ENCODE peak calls at places on chromosomes 2 and 18, in eight cellular contexts. One of them, this sample, is unnamed.

GRCh38 chr2:189679224-189679623 is 4.8 kb downstream of the ANKAR start:
- DNase-seq in heart left ventricle: no peak
- DNase-seq in thoracic aorta: no peak
- DNase-seq in CD4-positive, alpha-beta T cell: no peak
- DNase-seq in esophagus muscularis mucosa: no peak
- DNase-seq in IMR-90: peak
- DNase-seq in endothelial cell: no peak
- DNase-seq in HFFc6: no peak
- DNase-seq in this sample: no peak

GRCh38 chr2:172702451-172702850 is 33.2 kb upstream of the RAPGEF4 start:
- DNase-seq in thoracic aorta: no peak
- DNase-seq in IMR-90: no peak
- DNase-seq in heart left ventricle: no peak
- DNase-seq in esophagus muscularis mucosa: no peak
- DNase-seq in CD4-positive, alpha-beta T cell: no peak
- DNase-seq in endothelial cell: no peak
- DNase-seq in HFFc6: no peak
- DNase-seq in this sample: no peak

GRCh38 chr2:236205867-236206645 is 37.9 kb upstream of the GBX2 start:
- DNase-seq in heart left ventricle: no peak
- DNase-seq in esophagus muscularis mucosa: no peak
- DNase-seq in CD4-positive, alpha-beta T cell: no peak
- DNase-seq in thoracic aorta: no peak
- DNase-seq in IMR-90: no peak
- DNase-seq in endothelial cell: no peak
- DNase-seq in HFFc6: no peak
- DNase-seq in this sample: no peak

GRCh38 chr18:45291616-45292612 is 323.4 kb upstream of the SLC14A2 start:
- DNase-seq in HFFc6: no peak
- DNase-seq in esophagus muscularis mucosa: no peak
- DNase-seq in heart left ventricle: no peak
- DNase-seq in IMR-90: no peak
- DNase-seq in endothelial cell: no peak
- DNase-seq in CD4-positive, alpha-beta T cell: no peak
- DNase-seq in thoracic aorta: no peak
- DNase-seq in this sample: no peak

GRCh38 chr18:46324556-46324955 is 220.4 kb downstream of the HAUS1 start:
- DNase-seq in endothelial cell: no peak
- DNase-seq in IMR-90: peak
- DNase-seq in CD4-positive, alpha-beta T cell: no peak
- DNase-seq in heart left ventricle: no peak
- DNase-seq in HFFc6: peak
- DNase-seq in thoracic aorta: no peak
- DNase-seq in esophagus muscularis mucosa: no peak
- DNase-seq in this sample: no peak

GRCh38 chr2:217166241-217166640 is 306.4 kb upstream of the TNP1 start:
- DNase-seq in IMR-90: peak
- DNase-seq in heart left ventricle: no peak
- DNase-seq in CD4-positive, alpha-beta T cell: no peak
- DNase-seq in endothelial cell: peak
- DNase-seq in HFFc6: peak
- DNase-seq in esophagus muscularis mucosa: peak
- DNase-seq in thoracic aorta: no peak
- DNase-seq in this sample: no peak

GRCh38 chr2:138115664-138116063 is 151.4 kb downstream of the HNMT start:
- DNase-seq in esophagus muscularis mucosa: no peak
- DNase-seq in HFFc6: no peak
- DNase-seq in IMR-90: no peak
- DNase-seq in CD4-positive, alpha-beta T cell: no peak
- DNase-seq in thoracic aorta: no peak
- DNase-seq in endothelial cell: no peak
- DNase-seq in heart left ventricle: no peak
- DNase-seq in this sample: no peak

GRCh38 chr18:58785171-58785805 is 79.4 kb upstream of the ZNF532 start:
- DNase-seq in esophagus muscularis mucosa: no peak
- DNase-seq in endothelial cell: no peak
- DNase-seq in IMR-90: peak
- DNase-seq in thoracic aorta: peak
- DNase-seq in HFFc6: peak
- DNase-seq in CD4-positive, alpha-beta T cell: no peak
- DNase-seq in heart left ventricle: no peak
- DNase-seq in this sample: no peak

GRCh38 chr2:100107911-100108647 is 34.3 kb downstream of the AFF3 start:
- DNase-seq in heart left ventricle: no peak
- DNase-seq in HFFc6: no peak
- DNase-seq in thoracic aorta: no peak
- DNase-seq in endothelial cell: no peak
- DNase-seq in CD4-positive, alpha-beta T cell: no peak
- DNase-seq in IMR-90: no peak
- DNase-seq in esophagus muscularis mucosa: peak
- DNase-seq in this sample: no peak

GRCh38 chr2:10584843-10585475 is 104.8 kb downstream of the NOL10 start:
- DNase-seq in endothelial cell: no peak
- DNase-seq in HFFc6: peak
- DNase-seq in CD4-positive, alpha-beta T cell: no peak
- DNase-seq in thoracic aorta: no peak
- DNase-seq in IMR-90: peak
- DNase-seq in heart left ventricle: no peak
- DNase-seq in esophagus muscularis mucosa: no peak
- DNase-seq in this sample: no peak

GRCh38 chr2:44296653-44297052 is 21.4 kb downstream of the SLC3A1 start:
- DNase-seq in CD4-positive, alpha-beta T cell: no peak
- DNase-seq in heart left ventricle: no peak
- DNase-seq in esophagus muscularis mucosa: no peak
- DNase-seq in endothelial cell: no peak
- DNase-seq in thoracic aorta: no peak
- DNase-seq in IMR-90: no peak
- DNase-seq in HFFc6: no peak
- DNase-seq in this sample: no peak

DNA sequence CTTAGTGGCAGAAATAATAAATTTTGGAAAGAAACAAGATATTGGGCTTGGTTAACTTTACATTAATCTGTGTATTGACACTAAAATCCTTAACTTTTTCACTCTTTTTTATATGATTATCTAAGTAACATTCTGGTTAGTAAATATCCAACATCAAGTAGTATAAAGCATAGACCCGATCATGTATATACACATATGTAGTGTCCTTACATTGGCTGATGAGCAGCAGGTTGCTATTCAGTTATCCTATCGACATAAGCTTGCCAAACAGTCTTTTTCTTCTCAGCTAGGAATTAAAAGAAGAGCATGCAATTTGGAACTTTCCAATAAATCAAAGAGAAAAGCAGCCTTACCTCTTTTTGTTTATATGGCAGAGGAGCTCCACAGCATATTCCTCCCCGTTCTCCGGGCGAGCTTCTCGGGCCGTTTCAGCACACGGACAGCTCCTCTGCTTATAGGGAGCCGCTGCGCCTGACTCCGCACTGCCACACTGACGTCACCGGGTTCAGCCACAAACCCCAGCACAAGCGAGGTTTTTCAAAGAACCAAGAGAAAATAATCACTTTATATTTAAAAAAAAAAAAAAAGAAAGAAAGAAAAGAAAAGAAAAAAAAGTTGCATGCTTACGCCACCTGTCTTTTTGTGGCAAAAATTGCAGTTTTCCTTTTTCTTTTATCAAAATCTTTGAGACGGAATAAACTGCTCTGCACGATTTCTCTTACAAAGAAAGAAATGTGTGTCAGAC is at the start of gene SCG2:
- DNase-seq in esophagus muscularis mucosa: no peak
- DNase-seq in HFFc6: peak
- DNase-seq in thoracic aorta: peak
- DNase-seq in endothelial cell: peak
- DNase-seq in heart left ventricle: peak
- DNase-seq in CD4-positive, alpha-beta T cell: no peak
- DNase-seq in IMR-90: peak
- DNase-seq in this sample: no peak
- TF ChIP-seq CTCF in esophagus muscularis mucosa: peak
- TF ChIP-seq CTCF in HFFc6: peak
- TF ChIP-seq CTCF in thoracic aorta: no peak
- TF ChIP-seq CTCF in endothelial cell: peak
- TF ChIP-seq CTCF in heart left ventricle: peak
- TF ChIP-seq CTCF in CD4-positive, alpha-beta T cell: no peak
- TF ChIP-seq CTCF in IMR-90: peak
- TF ChIP-seq CTCF in this sample: peak

GRCh38 chr2:178211460-178211859 is 17.1 kb downstream of the OSBPL6 start:
- DNase-seq in CD4-positive, alpha-beta T cell: no peak
- DNase-seq in IMR-90: no peak
- DNase-seq in heart left ventricle: no peak
- DNase-seq in HFFc6: no peak
- DNase-seq in thoracic aorta: no peak
- DNase-seq in esophagus muscularis mucosa: no peak
- DNase-seq in endothelial cell: no peak
- DNase-seq in this sample: no peak

GRCh38 chr2:178211943-178212342 is 17.6 kb downstream of the OSBPL6 start:
- DNase-seq in HFFc6: no peak
- DNase-seq in CD4-positive, alpha-beta T cell: no peak
- DNase-seq in endothelial cell: no peak
- DNase-seq in IMR-90: no peak
- DNase-seq in thoracic aorta: no peak
- DNase-seq in esophagus muscularis mucosa: peak
- DNase-seq in heart left ventricle: no peak
- DNase-seq in this sample: no peak

GRCh38 chr2:178208336-178208735 is 14.0 kb downstream of the OSBPL6 start:
- DNase-seq in IMR-90: no peak
- DNase-seq in HFFc6: no peak
- DNase-seq in endothelial cell: no peak
- DNase-seq in CD4-positive, alpha-beta T cell: no peak
- DNase-seq in heart left ventricle: no peak
- DNase-seq in thoracic aorta: no peak
- DNase-seq in esophagus muscularis mucosa: no peak
- DNase-seq in this sample: no peak

GRCh38 chr2:178205853-178206516 is 11.7 kb downstream of the OSBPL6 start:
- DNase-seq in endothelial cell: no peak
- DNase-seq in thoracic aorta: no peak
- DNase-seq in heart left ventricle: no peak
- DNase-seq in CD4-positive, alpha-beta T cell: no peak
- DNase-seq in HFFc6: peak
- DNase-seq in IMR-90: peak
- DNase-seq in esophagus muscularis mucosa: no peak
- DNase-seq in this sample: no peak

GRCh38 chr2:178208817-178209216 is 14.5 kb downstream of the OSBPL6 start:
- DNase-seq in HFFc6: no peak
- DNase-seq in IMR-90: peak
- DNase-seq in thoracic aorta: no peak
- DNase-seq in CD4-positive, alpha-beta T cell: no peak
- DNase-seq in endothelial cell: no peak
- DNase-seq in esophagus muscularis mucosa: no peak
- DNase-seq in heart left ventricle: no peak
- DNase-seq in this sample: no peak
- TF ChIP-seq CTCF in HFFc6: peak
- TF ChIP-seq CTCF in IMR-90: peak
- TF ChIP-seq CTCF in thoracic aorta: no peak
- TF ChIP-seq CTCF in CD4-positive, alpha-beta T cell: no peak
- TF ChIP-seq CTCF in endothelial cell: no peak
- TF ChIP-seq CTCF in esophagus muscularis mucosa: peak
- TF ChIP-seq CTCF in heart left ventricle: peak
- TF ChIP-seq CTCF in this sample: peak

GRCh38 chr2:65432227-65433190 is at the start of gene SPRED2:
- DNase-seq in esophagus muscularis mucosa: peak
- DNase-seq in IMR-90: peak
- DNase-seq in heart left ventricle: peak
- DNase-seq in CD4-positive, alpha-beta T cell: peak
- DNase-seq in endothelial cell: peak
- DNase-seq in HFFc6: peak
- DNase-seq in thoracic aorta: peak
- DNase-seq in this sample: peak
- TF ChIP-seq CTCF in esophagus muscularis mucosa: no peak
- TF ChIP-seq CTCF in IMR-90: peak
- TF ChIP-seq CTCF in heart left ventricle: peak
- TF ChIP-seq CTCF in CD4-positive, alpha-beta T cell: no peak
- TF ChIP-seq CTCF in endothelial cell: no peak
- TF ChIP-seq CTCF in HFFc6: peak
- TF ChIP-seq CTCF in thoracic aorta: peak
- TF ChIP-seq CTCF in this sample: no peak

GRCh38 chr18:27014841-27015240 is 149.3 kb upstream of the AQP4 start:
- DNase-seq in endothelial cell: no peak
- DNase-seq in heart left ventricle: no peak
- DNase-seq in CD4-positive, alpha-beta T cell: no peak
- DNase-seq in IMR-90: no peak
- DNase-seq in thoracic aorta: no peak
- DNase-seq in HFFc6: no peak
- DNase-seq in esophagus muscularis mucosa: no peak
- DNase-seq in this sample: no peak

GRCh38 chr18:27017901-27018500 is 152.5 kb upstream of the AQP4 start:
- DNase-seq in endothelial cell: no peak
- DNase-seq in esophagus muscularis mucosa: no peak
- DNase-seq in heart left ventricle: no peak
- DNase-seq in HFFc6: no peak
- DNase-seq in CD4-positive, alpha-beta T cell: no peak
- DNase-seq in IMR-90: no peak
- DNase-seq in thoracic aorta: no peak
- DNase-seq in this sample: no peak
- TF ChIP-seq CTCF in endothelial cell: peak
- TF ChIP-seq CTCF in esophagus muscularis mucosa: peak
- TF ChIP-seq CTCF in heart left ventricle: peak
- TF ChIP-seq CTCF in HFFc6: peak
- TF ChIP-seq CTCF in CD4-positive, alpha-beta T cell: no peak
- TF ChIP-seq CTCF in IMR-90: peak
- TF ChIP-seq CTCF in thoracic aorta: no peak
- TF ChIP-seq CTCF in this sample: peak

GRCh38 chr2:232537079-232537478 is 2.4 kb upstream of the CHRNG start:
- DNase-seq in heart left ventricle: no peak
- DNase-seq in HFFc6: no peak
- DNase-seq in CD4-positive, alpha-beta T cell: no peak
- DNase-seq in thoracic aorta: no peak
- DNase-seq in esophagus muscularis mucosa: no peak
- DNase-seq in endothelial cell: peak
- DNase-seq in IMR-90: no peak
- DNase-seq in this sample: no peak
- TF ChIP-seq CTCF in heart left ventricle: no peak
- TF ChIP-seq CTCF in HFFc6: peak
- TF ChIP-seq CTCF in CD4-positive, alpha-beta T cell: no peak
- TF ChIP-seq CTCF in thoracic aorta: no peak
- TF ChIP-seq CTCF in esophagus muscularis mucosa: no peak
- TF ChIP-seq CTCF in endothelial cell: peak
- TF ChIP-seq CTCF in IMR-90: peak
- TF ChIP-seq CTCF in this sample: peak

DNA sequence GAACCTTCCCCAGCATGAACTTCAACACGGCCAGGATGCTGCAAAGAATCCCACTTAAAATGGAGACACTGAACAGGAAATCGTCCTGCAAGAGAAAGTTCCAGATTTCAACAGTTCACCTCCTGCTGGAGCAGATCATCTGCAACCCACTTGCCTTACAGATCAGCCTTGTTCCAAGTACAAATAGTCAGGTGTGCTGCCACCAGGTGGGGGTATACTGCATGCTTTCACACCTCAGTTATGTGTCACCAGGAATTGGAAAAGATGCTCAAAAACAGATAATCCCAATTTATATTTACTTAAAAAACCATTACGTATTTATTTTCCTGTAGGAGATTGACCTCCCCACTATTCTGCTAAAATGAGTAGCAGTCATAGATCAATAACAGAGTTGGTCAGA is 212.3 kb downstream of the MGAT5 start:
- DNase-seq in HFFc6: no peak
- DNase-seq in CD4-positive, alpha-beta T cell: no peak
- DNase-seq in thoracic aorta: no peak
- DNase-seq in esophagus muscularis mucosa: no peak
- DNase-seq in endothelial cell: peak
- DNase-seq in heart left ventricle: peak
- DNase-seq in IMR-90: no peak
- DNase-seq in this sample: no peak
- TF ChIP-seq CTCF in HFFc6: peak
- TF ChIP-seq CTCF in CD4-positive, alpha-beta T cell: peak
- TF ChIP-seq CTCF in thoracic aorta: no peak
- TF ChIP-seq CTCF in esophagus muscularis mucosa: no peak
- TF ChIP-seq CTCF in endothelial cell: peak
- TF ChIP-seq CTCF in heart left ventricle: peak
- TF ChIP-seq CTCF in IMR-90: peak
- TF ChIP-seq CTCF in this sample: peak

GRCh38 chr2:240566203-240567136 is 1.8 kb upstream of the RNPEPL1 start:
- DNase-seq in esophagus muscularis mucosa: peak
- DNase-seq in CD4-positive, alpha-beta T cell: peak
- DNase-seq in HFFc6: peak
- DNase-seq in thoracic aorta: peak
- DNase-seq in endothelial cell: peak
- DNase-seq in IMR-90: peak
- DNase-seq in heart left ventricle: peak
- DNase-seq in this sample: no peak
- TF ChIP-seq CTCF in esophagus muscularis mucosa: no peak
- TF ChIP-seq CTCF in CD4-positive, alpha-beta T cell: peak
- TF ChIP-seq CTCF in HFFc6: peak
- TF ChIP-seq CTCF in thoracic aorta: peak
- TF ChIP-seq CTCF in endothelial cell: peak
- TF ChIP-seq CTCF in IMR-90: peak
- TF ChIP-seq CTCF in heart left ventricle: peak
- TF ChIP-seq CTCF in this sample: peak